ENCODE peak calls at places on chromosomes 1 and 21, in five cellular contexts. O is HCT116, H is K562, P is HepG2, T is GM12878. E is an unnamed sample.

GRCh38 chr1:244286341-244286740 is 165.4 kb downstream of the ADSS2 start:
- DNase-seq in T (no peak), O (no peak), H (no peak), P (no peak), E (no peak)

GRCh38 chr1:31637915-31638673 is 6.6 kb downstream of the PEF1 start:
- DNase-seq in P (no peak), T (peak; percentile 13), O (no peak), H (no peak), E (no peak)

GRCh38 chr1:239999170-239999569 is 92.5 kb upstream of the FMN2 start:
- DNase-seq in H (no peak), O (no peak), P (peak; percentile 4), T (no peak), E (no peak)

GRCh38 chr1:231841616-231842344 is 215.2 kb downstream of the DISC1 start:
- DNase-seq in O (no peak), T (no peak), P (peak; percentile 90), H (no peak), E (no peak)

GRCh38 chr1:174040387-174040786 is 18.2 kb upstream of the RC3H1 start:
- DNase-seq in P (no peak), T (no peak), H (no peak), O (peak; percentile 49), E (no peak)

GRCh38 chr1:52348704-52349301 is 17.2 kb downstream of the CC2D1B start:
- DNase-seq in O (no peak), T (no peak), H (peak; percentile 43), P (no peak), E (peak; percentile 67)

GRCh38 chr1:6016191-6016865 is 24.1 kb upstream of the NPHP4 start:
- DNase-seq in T (no peak), P (no peak), O (no peak), H (no peak), E (no peak)

GRCh38 chr21:26385721-26386120 is 187.4 kb downstream of the CYYR1 start:
- DNase-seq in H (no peak), T (no peak), P (no peak), O (no peak), E (no peak)

GRCh38 chr1:187042538-187042937 is 213.8 kb downstream of the PLA2G4A start:
- DNase-seq in T (no peak), H (no peak), O (no peak), P (no peak), E (no peak)

GRCh38 chr1:62989497-62989896 is 205.6 kb downstream of the ATG4C start:
- DNase-seq in O (peak; percentile 6), H (no peak), T (no peak), P (peak; percentile 12), E (no peak)

GRCh38 chr1:45930258-45931150 is 127.1 kb downstream of the MAST2 start:
- DNase-seq in H (no peak), P (no peak), O (no peak), T (no peak), E (no peak)

GRCh38 chr1:223417444-223417843 is 24.2 kb downstream of the CCDC185 start:
- DNase-seq in O (no peak), T (no peak), H (no peak), P (peak; percentile 49), E (no peak)

GRCh38 chr1:16032388-16033100 is 10.7 kb downstream of the CLCNKA start:
- DNase-seq in P (peak; percentile 82), O (peak; percentile 85), T (no peak), H (peak; percentile 98), E (peak; percentile 98)

GRCh38 chr1:11833497-11833896 is 14.1 kb downstream of the NPPA start:
- DNase-seq in T (no peak), P (no peak), H (no peak), O (no peak), E (no peak)

GRCh38 chr21:36788116-36788515 is 89.2 kb downstream of the SIM2 start:
- DNase-seq in H (no peak), P (no peak), O (peak; percentile 46), T (no peak), E (no peak)

GRCh38 chr1:116529681-116530080 is 41.1 kb downstream of the CD58 start:
- DNase-seq in T (no peak), H (no peak), P (no peak), O (no peak), E (no peak)

GRCh38 chr1:153661111-153661708 is 2.7 kb downstream of the SNAPIN start:
- DNase-seq in O (no peak), H (no peak), T (no peak), P (no peak), E (no peak)

GRCh38 chr21:45082715-45083114 is 8.3 kb downstream of the ADARB1 start:
- DNase-seq in T (no peak), H (no peak), P (no peak), O (no peak), E (no peak)

GRCh38 chr1:1170215-1170890 is 3.3 kb upstream of the TTLL10 start:
- DNase-seq in O (no peak), H (no peak), P (no peak), T (no peak), E (peak; percentile 10)
- TF ChIP-seq ATF3 in O (no peak), H (no peak), P (no peak), T (no peak), E (no peak)

DNA sequence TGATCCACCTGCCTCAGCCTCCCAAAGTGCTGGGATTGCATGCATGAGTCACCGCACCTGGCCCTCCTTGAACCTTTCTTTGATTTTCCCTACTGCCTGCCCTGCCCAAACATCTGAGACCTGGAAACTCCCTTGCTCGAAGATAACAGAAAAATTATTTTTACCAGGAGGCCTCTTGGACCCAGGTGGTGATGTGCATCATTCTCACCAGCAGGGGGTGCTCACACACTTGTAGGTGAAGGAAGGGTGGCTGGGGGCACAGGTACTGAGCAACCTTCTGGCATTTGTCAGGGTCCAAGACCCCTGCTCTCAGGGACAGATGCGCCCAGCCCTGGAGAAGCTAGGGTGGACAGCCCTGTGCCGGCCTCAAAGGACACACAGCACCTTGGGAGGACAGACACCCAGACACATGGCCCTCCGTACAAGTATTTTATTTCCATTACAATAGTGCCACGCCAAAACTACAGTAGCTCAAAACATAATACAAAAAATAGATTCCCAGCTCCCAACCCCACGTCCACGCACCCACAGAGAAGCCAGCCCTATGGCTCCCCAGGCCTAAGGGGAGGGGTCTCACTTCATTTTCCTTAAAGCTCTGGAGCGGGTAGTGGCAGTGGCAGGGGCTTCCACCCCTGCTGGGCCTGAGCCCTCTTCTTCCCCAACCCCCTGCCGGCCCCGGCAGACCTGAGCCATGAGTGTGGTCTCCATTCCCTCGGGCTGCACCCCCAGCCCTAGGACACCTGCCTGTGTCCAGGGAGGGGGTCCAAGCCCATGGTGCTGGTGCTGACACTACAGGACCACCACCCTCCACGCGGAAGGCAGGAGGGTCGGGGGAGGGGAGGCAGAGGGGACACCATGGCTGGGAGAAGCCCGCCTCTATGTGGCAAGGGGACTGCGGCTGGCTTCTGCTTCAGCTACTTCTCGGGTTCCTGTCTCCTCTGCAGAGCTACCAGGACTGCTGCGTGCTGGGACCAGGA is 40.4 kb upstream of the EIF4G3 start:
- DNase-seq in H (peak; percentile 75), O (peak; percentile 38), T (no peak), P (peak; percentile 45), E (peak; percentile 81)
- TF ChIP-seq ATF3 in H (no peak), O (no peak), T (no peak), P (no peak), E (no peak)

GRCh38 chr1:227372662-227373061 is 54.4 kb upstream of the CDC42BPA start:
- DNase-seq in T (no peak), H (no peak), P (no peak), O (no peak), E (no peak)
- TF ChIP-seq ATF3 in T (no peak), H (no peak), P (no peak), O (no peak), E (no peak)

GRCh38 chr1:94093351-94093750 is 27.6 kb downstream of the ABCA4 start:
- DNase-seq in P (no peak), O (no peak), T (no peak), H (no peak), E (no peak)

GRCh38 chr1:94095112-94095637 is 25.8 kb downstream of the ABCA4 start:
- DNase-seq in P (no peak), H (no peak), O (no peak), T (no peak), E (no peak)

GRCh38 chr1:94092210-94092613 is 28.7 kb downstream of the ABCA4 start:
- DNase-seq in P (no peak), T (no peak), O (no peak), H (no peak), E (no peak)

GRCh38 chr1:94094466-94095111 is 26.4 kb downstream of the ABCA4 start:
- DNase-seq in T (no peak), H (no peak), O (no peak), P (no peak), E (no peak)

GRCh38 chr1:94093996-94094395 is 27.0 kb downstream of the ABCA4 start:
- DNase-seq in O (no peak), P (no peak), T (no peak), H (no peak), E (no peak)
- TF ChIP-seq ATF3 in O (no peak), P (no peak), T (no peak), H (no peak), E (no peak)

GRCh38 chr1:22801347-22801746 is 90.7 kb downstream of the EPHB2 start:
- DNase-seq in T (no peak), O (no peak), P (no peak), H (no peak), E (no peak)

GRCh38 chr1:22799971-22800370 is 89.3 kb downstream of the EPHB2 start:
- DNase-seq in H (no peak), O (no peak), P (no peak), T (no peak), E (no peak)

GRCh38 chr1:22794691-22795090 is 84.1 kb downstream of the EPHB2 start:
- DNase-seq in H (no peak), P (no peak), O (no peak), T (no peak), E (no peak)

GRCh38 chr1:22796642-22797041 is 86.0 kb downstream of the EPHB2 start:
- DNase-seq in P (no peak), O (no peak), T (no peak), H (no peak), E (no peak)

DNA sequence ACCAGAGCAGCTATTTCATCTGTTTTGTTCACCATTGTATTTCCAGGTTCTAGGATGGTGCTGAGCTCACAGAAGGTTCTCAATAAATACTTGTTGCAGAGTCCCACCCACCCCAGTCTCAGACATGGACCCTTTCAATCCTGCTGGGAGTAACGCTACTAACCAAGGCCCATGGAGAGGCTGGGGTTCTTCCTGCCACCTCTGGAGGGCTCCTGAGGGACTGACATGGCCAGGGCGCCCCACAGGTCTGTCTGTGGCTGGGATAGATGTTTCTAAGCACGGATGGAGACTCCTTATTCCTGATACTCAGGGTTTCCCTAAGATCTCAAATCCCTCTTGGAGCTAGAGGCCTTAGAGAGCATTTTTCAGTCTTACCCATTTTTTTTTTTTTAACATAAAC is 87.4 kb downstream of the EPHB2 start:
- DNase-seq in P (no peak), T (no peak), H (no peak), O (no peak), E (no peak)
- TF ChIP-seq ATF3 in P (no peak), T (no peak), H (no peak), O (no peak), E (no peak)

DNA sequence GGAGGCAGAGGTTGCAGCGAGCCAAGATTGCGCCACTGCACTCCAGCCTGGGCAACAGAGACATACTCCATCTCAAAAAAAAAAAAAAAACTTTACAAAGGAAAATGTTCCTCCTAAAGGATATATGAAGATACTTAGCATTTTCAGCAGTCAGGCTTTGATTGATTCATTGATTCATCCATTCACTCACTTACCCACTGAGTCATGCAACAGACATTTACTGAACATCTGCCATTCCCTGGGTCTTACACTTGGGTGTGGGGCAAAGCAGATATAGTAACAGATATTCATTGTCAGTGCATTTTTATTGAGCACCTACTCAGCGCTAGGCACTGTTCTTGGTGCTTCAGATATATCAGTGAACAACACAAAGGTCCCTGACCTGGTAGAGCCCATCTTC is 5.6 kb upstream of the LACTBL1 start:
- DNase-seq in T (no peak), O (no peak), H (no peak), P (no peak), E (no peak)
- TF ChIP-seq ATF3 in T (no peak), O (no peak), H (no peak), P (no peak), E (no peak)

E was measured in WTC11.